ENCODE peak calls at places on chromosomes 6 and 20, in four cellular contexts. One of them, this sample, is unnamed.

GRCh38 chr6:24719125-24719931 is at the start of gene C6orf62:
- DNase-seq in HepG2: no peak
- DNase-seq in K562: peak; percentile 58
- DNase-seq in GM12878: peak; percentile 20
- DNase-seq in this sample: no peak

GRCh38 chr6:24078200-24078599 is 47.8 kb upstream of the NRSN1 start:
- DNase-seq in GM12878: no peak
- DNase-seq in K562: no peak
- DNase-seq in HepG2: no peak
- DNase-seq in this sample: no peak

GRCh38 chr6:151353795-151354194 is 37.6 kb downstream of the ZBTB2 start:
- DNase-seq in GM12878: no peak
- DNase-seq in K562: no peak
- DNase-seq in HepG2: no peak
- DNase-seq in this sample: no peak

GRCh38 chr20:59515013-59515905 is 89.1 kb upstream of the PHACTR3 start:
- DNase-seq in HepG2: peak; percentile 73
- DNase-seq in GM12878: no peak
- DNase-seq in K562: peak; percentile 68
- DNase-seq in this sample: peak; percentile 68

GRCh38 chr6:9657994-9658393 is 756.9 kb downstream of the TFAP2A start:
- DNase-seq in GM12878: no peak
- DNase-seq in HepG2: no peak
- DNase-seq in K562: no peak
- DNase-seq in this sample: no peak

GRCh38 chr6:135129139-135129867 is 51.8 kb upstream of the MYB start:
- DNase-seq in HepG2: no peak
- DNase-seq in K562: no peak
- DNase-seq in GM12878: no peak
- DNase-seq in this sample: no peak

GRCh38 chr20:48338717-48339116 is 489.1 kb downstream of the PREX1 start:
- DNase-seq in K562: no peak
- DNase-seq in GM12878: no peak
- DNase-seq in HepG2: no peak
- DNase-seq in this sample: no peak

GRCh38 chr6:142854589-142855488 is 90.1 kb downstream of the HIVEP2 start:
- DNase-seq in K562: no peak
- DNase-seq in GM12878: no peak
- DNase-seq in HepG2: no peak
- DNase-seq in this sample: no peak

GRCh38 chr6:138945354-138945753 is 42.7 kb downstream of the REPS1 start:
- DNase-seq in HepG2: peak; percentile 13
- DNase-seq in K562: peak; percentile 18
- DNase-seq in GM12878: no peak
- DNase-seq in this sample: peak; percentile 20

GRCh38 chr6:18323935-18324707 is 59.8 kb upstream of the DEK start:
- DNase-seq in K562: peak; percentile 58
- DNase-seq in HepG2: peak; percentile 54
- DNase-seq in GM12878: no peak
- DNase-seq in this sample: peak; percentile 36

GRCh38 chr6:18496462-18496861 is 109.3 kb downstream of the RNF144B start:
- DNase-seq in GM12878: no peak
- DNase-seq in K562: no peak
- DNase-seq in HepG2: no peak
- DNase-seq in this sample: no peak

GRCh38 chr20:47535088-47535487 is 33.4 kb downstream of the NCOA3 start:
- DNase-seq in K562: peak; percentile 14
- DNase-seq in HepG2: peak; percentile 41
- DNase-seq in GM12878: no peak
- DNase-seq in this sample: peak; percentile 55

GRCh38 chr20:56249244-56249955 is 868 bp downstream of the MC3R start:
- DNase-seq in HepG2: peak; percentile 49
- DNase-seq in K562: peak; percentile 49
- DNase-seq in GM12878: no peak
- DNase-seq in this sample: peak; percentile 4
- TF ChIP-seq USF2 in HepG2: no peak
- TF ChIP-seq USF2 in K562: no peak
- TF ChIP-seq USF2 in GM12878: no peak
- TF ChIP-seq USF2 in this sample: no peak

DNA sequence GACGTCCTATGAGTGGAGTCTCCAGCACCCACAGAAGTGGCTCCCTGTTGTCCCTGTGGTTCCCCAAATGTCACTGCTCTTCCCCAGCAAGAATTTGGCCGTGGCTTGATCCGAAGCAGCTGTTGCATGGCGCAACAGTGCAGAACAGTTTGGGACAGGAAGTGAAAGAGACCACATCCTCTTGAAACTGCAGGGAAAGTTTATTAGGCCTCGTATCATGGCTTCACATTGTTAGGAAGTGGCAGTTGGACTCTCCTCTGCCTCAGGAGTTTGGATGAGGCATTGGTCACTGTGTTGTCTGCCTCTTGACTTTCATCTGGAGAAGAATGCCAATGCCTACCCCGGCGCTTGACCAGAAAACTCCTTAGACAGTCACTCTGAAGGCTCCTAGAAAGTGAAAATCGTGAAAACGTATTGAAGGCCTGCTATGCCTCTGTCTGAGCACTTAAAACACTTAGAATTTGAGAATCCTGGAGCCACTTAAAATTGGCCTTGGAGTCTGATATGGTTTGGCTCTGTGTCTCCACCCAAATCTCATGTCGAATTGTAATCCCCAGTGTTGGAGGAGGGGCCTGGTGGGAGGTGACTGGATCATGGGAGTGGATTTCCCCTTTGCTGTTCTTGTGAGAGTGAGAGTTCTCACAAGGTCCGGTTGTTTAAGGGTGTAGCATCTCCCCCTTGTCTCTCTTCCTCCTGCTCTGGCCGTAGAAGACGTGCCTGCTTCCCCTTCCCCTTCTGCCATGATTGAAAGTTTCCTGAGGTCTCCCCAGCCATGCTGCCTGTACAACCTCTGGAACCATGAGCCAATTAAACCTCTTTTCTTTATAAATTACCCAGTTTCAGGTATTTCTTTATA is 334.9 kb upstream of the JARID2 start:
- DNase-seq in GM12878: peak; percentile 78
- DNase-seq in K562: no peak
- DNase-seq in HepG2: no peak
- DNase-seq in this sample: no peak
- TF ChIP-seq CHD4 in GM12878: no peak
- TF ChIP-seq CHD4 in K562: no peak
- TF ChIP-seq CHD4 in HepG2: no peak
- TF ChIP-seq CHD4 in this sample: no peak

DNA sequence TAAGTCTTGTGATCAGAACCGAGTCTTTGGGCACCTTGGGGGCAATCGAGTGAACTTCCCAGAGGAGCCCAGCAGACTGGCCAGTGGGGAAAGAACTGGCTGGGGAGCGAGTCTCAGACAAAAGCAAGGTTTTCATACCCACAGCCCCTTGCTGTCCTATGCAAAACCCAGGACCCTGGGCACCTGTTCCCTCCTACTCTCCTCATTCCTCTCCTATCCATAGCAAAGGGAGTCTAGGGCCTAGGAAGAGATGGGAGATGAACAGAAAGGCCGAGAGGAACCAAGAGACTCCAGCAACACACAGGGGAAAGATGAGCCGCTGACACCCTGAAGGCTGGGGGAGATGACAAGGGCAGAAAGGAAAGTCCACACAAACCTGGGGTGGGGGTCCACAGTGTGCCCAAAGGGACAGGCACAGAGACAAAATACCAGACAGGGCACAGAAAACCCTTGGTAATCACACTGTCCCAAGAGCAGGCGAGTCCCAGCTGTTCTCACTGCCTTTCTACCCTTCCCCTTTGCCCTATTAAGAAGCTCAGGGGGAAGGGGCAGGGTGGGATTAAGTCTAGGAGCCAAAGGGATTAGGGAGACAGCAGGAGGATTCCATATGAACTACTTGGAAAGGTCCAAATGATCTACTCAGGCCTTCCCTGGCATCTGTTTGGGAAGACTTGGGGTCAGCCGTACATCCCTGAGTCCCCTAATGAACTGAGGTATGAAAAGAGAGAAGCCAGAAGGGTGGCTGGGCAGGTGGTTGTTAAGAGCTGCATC is 6.5 kb downstream of the PPP1R18 start:
- DNase-seq in HepG2: no peak
- DNase-seq in GM12878: no peak
- DNase-seq in K562: peak; percentile 6
- DNase-seq in this sample: no peak
- H3K4me1 ChIP-seq in HepG2: peaks cover 47% of the 10 kb centered on the region
- H3K4me1 ChIP-seq in GM12878: peaks cover 8% of the 10 kb centered on the region
- H3K4me1 ChIP-seq in K562: peaks cover 31% of the 10 kb centered on the region
- H3K4me1 ChIP-seq in this sample: peaks cover 44% of the 10 kb centered on the region

DNA sequence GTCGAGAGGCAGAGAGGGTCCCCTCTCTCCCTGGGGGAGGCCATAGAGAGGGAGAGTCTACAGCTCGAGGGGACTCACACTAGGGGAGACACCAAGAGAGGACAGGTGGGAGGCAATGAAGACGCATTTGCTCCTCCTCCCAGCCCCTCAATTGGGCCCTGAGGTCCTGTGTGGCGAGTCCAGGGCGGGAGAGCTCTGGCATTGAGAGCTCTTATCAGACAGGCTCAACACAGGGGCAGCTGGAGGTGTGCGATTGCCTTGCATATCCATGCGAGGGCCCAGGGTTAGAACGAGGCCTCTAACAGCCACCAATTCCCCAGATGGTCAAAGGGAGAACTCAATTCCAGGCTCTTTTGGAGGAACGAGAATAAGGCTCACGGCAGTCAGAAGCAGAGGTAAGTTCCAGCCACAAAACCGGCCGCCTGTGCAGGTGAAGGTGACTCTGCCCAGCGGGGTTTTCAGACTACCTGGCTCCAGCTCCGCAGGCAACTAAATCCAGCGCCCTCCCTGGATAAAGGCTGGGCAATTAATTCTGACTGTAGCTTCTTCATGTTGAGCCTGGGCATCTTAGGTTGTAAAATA is 94.0 kb upstream of the MPC1 start:
- DNase-seq in GM12878: no peak
- DNase-seq in HepG2: no peak
- DNase-seq in K562: no peak
- DNase-seq in this sample: no peak
- TF ChIP-seq USF2 in GM12878: no peak
- TF ChIP-seq USF2 in HepG2: no peak
- TF ChIP-seq USF2 in K562: no peak
- TF ChIP-seq USF2 in this sample: no peak

DNA sequence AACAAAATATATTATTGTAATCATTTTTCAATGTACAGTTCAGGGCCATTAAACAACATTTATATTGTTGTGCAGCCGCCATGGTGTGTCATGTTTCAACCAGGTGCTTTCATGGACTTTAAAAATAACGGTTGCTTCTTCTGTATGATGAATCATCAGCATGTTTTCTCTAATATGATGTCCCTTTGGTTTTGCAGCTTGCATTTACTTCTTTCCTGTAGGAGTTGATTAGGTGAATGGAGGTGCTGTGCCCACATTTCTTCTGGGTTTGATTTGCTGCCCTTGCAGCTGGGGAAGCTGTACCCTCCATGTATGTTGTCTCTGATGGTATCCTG is 54.9 kb upstream of the TULP4 start:
- DNase-seq in HepG2: no peak
- DNase-seq in K562: no peak
- DNase-seq in GM12878: no peak
- DNase-seq in this sample: no peak
- TF ChIP-seq CHD4 in HepG2: no peak
- TF ChIP-seq CHD4 in K562: no peak
- TF ChIP-seq CHD4 in GM12878: no peak
- TF ChIP-seq CHD4 in this sample: no peak

DNA sequence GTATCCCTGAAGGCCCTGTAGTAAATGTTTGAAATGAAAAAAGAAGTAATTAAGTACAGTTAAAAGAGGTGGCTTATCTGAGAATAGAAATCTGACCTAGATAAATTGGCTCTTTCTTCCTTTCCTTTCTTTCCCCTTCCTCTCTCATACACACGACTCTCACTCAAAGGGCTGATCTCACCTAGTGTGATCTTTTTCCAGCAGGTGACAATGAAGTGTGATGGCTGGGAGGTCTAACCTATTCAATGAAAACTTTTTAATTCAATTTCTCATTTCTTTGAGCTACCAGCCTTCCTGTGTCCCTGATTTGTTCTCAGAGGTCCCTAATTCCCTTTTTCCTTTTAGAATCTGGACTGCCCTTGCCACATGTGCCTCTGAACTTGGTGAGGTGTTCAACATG is 118.0 kb upstream of the RIMS1 start:
- DNase-seq in HepG2: no peak
- DNase-seq in GM12878: no peak
- DNase-seq in K562: no peak
- DNase-seq in this sample: no peak
- H3K4me1 ChIP-seq in HepG2: no peaks in the 10 kb centered on the region
- H3K4me1 ChIP-seq in GM12878: no peaks in the 10 kb centered on the region
- H3K4me1 ChIP-seq in K562: no peaks in the 10 kb centered on the region
- H3K4me1 ChIP-seq in this sample: no peaks in the 10 kb centered on the region

GRCh38 chr20:15476781-15477180 is 1096.5 kb downstream of the KIF16B start:
- DNase-seq in HepG2: no peak
- DNase-seq in K562: no peak
- DNase-seq in GM12878: no peak
- DNase-seq in this sample: no peak

GRCh38 chr20:15475483-15475882 is 1097.8 kb downstream of the KIF16B start:
- DNase-seq in K562: no peak
- DNase-seq in HepG2: no peak
- DNase-seq in GM12878: peak; percentile 20
- DNase-seq in this sample: no peak
- TF ChIP-seq USF2 in K562: no peak
- TF ChIP-seq USF2 in HepG2: no peak
- TF ChIP-seq USF2 in GM12878: no peak
- TF ChIP-seq USF2 in this sample: no peak

GRCh38 chr6:129645371-129646139 is 64.4 kb downstream of the ARHGAP18 start:
- DNase-seq in GM12878: no peak
- DNase-seq in HepG2: peak; percentile 58
- DNase-seq in K562: no peak
- DNase-seq in this sample: no peak

GRCh38 chr6:129642322-129642721 is 67.7 kb downstream of the ARHGAP18 start:
- DNase-seq in K562: no peak
- DNase-seq in HepG2: no peak
- DNase-seq in GM12878: no peak
- DNase-seq in this sample: no peak

GRCh38 chr6:129646140-129646569 is 63.8 kb downstream of the ARHGAP18 start:
- DNase-seq in GM12878: no peak
- DNase-seq in HepG2: no peak
- DNase-seq in K562: no peak
- DNase-seq in this sample: no peak

GRCh38 chr6:129644567-129645015 is 65.4 kb downstream of the ARHGAP18 start:
- DNase-seq in HepG2: peak; percentile 85
- DNase-seq in GM12878: no peak
- DNase-seq in K562: no peak
- DNase-seq in this sample: peak; percentile 59

GRCh38 chr6:129643968-129644367 is 66.0 kb downstream of the ARHGAP18 start:
- DNase-seq in GM12878: no peak
- DNase-seq in K562: no peak
- DNase-seq in HepG2: no peak
- DNase-seq in this sample: peak; percentile 64
- TF ChIP-seq CHD4 in GM12878: no peak
- TF ChIP-seq CHD4 in K562: no peak
- TF ChIP-seq CHD4 in HepG2: no peak
- TF ChIP-seq CHD4 in this sample: no peak